ENCODE peak calls at places on chromosomes 12 and 14, in four cellular contexts. One of them, this sample, is unnamed.
A peak's percentile ranks its signal among the peaks of the same experiment; 100 is the strongest.

GRCh38 chr12:9948606-9949286 is 16.6 kb upstream of the CLEC2A start:
- DNase-seq in K562: no peak
- DNase-seq in HepG2: no peak
- DNase-seq in A549: no peak
- DNase-seq in this sample: no peak

GRCh38 chr12:120194534-120195395 is at the start of gene GCN1:
- DNase-seq in A549: peak; percentile 76
- DNase-seq in HepG2: peak; percentile 78
- DNase-seq in K562: peak; percentile 86
- DNase-seq in this sample: peak; percentile 74

GRCh38 chr14:81656811-81657210 is 123.2 kb upstream of the SEL1L start:
- DNase-seq in K562: no peak
- DNase-seq in HepG2: no peak
- DNase-seq in A549: no peak
- DNase-seq in this sample: no peak

GRCh38 chr12:110689601-110690430 is 901 bp upstream of the HVCN1 start:
- DNase-seq in HepG2: no peak
- DNase-seq in K562: peak; percentile 54
- DNase-seq in A549: no peak
- DNase-seq in this sample: no peak

GRCh38 chr12:15883536-15883935 is 1.3 kb downstream of the STRAP start:
- DNase-seq in K562: no peak
- DNase-seq in A549: no peak
- DNase-seq in HepG2: no peak
- DNase-seq in this sample: no peak

GRCh38 chr14:100529561-100530031 is 57.6 kb downstream of the BEGAIN start:
- DNase-seq in HepG2: no peak
- DNase-seq in A549: no peak
- DNase-seq in K562: peak; percentile 0
- DNase-seq in this sample: peak; percentile 11

GRCh38 chr12:125861299-125862281 is 796.4 kb downstream of the AACS start:
- DNase-seq in K562: peak; percentile 17
- DNase-seq in A549: no peak
- DNase-seq in HepG2: no peak
- DNase-seq in this sample: no peak

GRCh38 chr12:15590180-15590826 is 198.9 kb downstream of the EPS8 start:
- DNase-seq in HepG2: peak; percentile 70
- DNase-seq in K562: peak; percentile 48
- DNase-seq in A549: peak; percentile 78
- DNase-seq in this sample: peak; percentile 16

GRCh38 chr12:112408621-112409020 is 784 bp downstream of the RPL6 start:
- DNase-seq in HepG2: no peak
- DNase-seq in A549: no peak
- DNase-seq in K562: peak; percentile 34
- DNase-seq in this sample: no peak

GRCh38 chr14:52283099-52283498 is 15.6 kb downstream of the PTGDR start:
- DNase-seq in HepG2: no peak
- DNase-seq in K562: no peak
- DNase-seq in A549: no peak
- DNase-seq in this sample: no peak

GRCh38 chr14:103292426-103293374 is 41.3 kb upstream of the EIF5 start:
- DNase-seq in HepG2: peak; percentile 44
- DNase-seq in K562: peak; percentile 70
- DNase-seq in A549: peak; percentile 79
- DNase-seq in this sample: peak; percentile 85

GRCh38 chr12:14239935-14240872 is 125.3 kb upstream of the ATF7IP start:
- DNase-seq in A549: no peak
- DNase-seq in HepG2: no peak
- DNase-seq in K562: no peak
- DNase-seq in this sample: peak; percentile 42

GRCh38 chr14:61188936-61189808 is 92.0 kb downstream of the TMEM30B start:
- DNase-seq in K562: peak; percentile 49
- DNase-seq in HepG2: peak; percentile 48
- DNase-seq in A549: peak; percentile 87
- DNase-seq in this sample: peak; percentile 86

GRCh38 chr12:67449591-67450052 is 180.5 kb downstream of the CAND1 start:
- DNase-seq in A549: no peak
- DNase-seq in HepG2: no peak
- DNase-seq in K562: no peak
- DNase-seq in this sample: no peak

GRCh38 chr12:110467847-110468211 is 228 bp downstream of the GPN3 start:
- DNase-seq in HepG2: no peak
- DNase-seq in K562: no peak
- DNase-seq in A549: no peak
- DNase-seq in this sample: no peak

GRCh38 chr12:27732281-27732680 is 21.6 kb downstream of the MRPS35 start:
- DNase-seq in A549: peak; percentile 18
- DNase-seq in HepG2: peak; percentile 39
- DNase-seq in K562: no peak
- DNase-seq in this sample: peak; percentile 34

GRCh38 chr12:31865023-31865422 is 94.2 kb upstream of the RESF1 start:
- DNase-seq in K562: no peak
- DNase-seq in A549: no peak
- DNase-seq in HepG2: no peak
- DNase-seq in this sample: no peak

GRCh38 chr12:92300781-92301180 is 155.1 kb upstream of the BTG1 start:
- DNase-seq in A549: no peak
- DNase-seq in HepG2: no peak
- DNase-seq in K562: no peak
- DNase-seq in this sample: no peak

GRCh38 chr12:57545809-57546437 is 1.1 kb downstream of the DCTN2 start:
- DNase-seq in HepG2: peak; percentile 40
- DNase-seq in K562: peak; percentile 51
- DNase-seq in A549: no peak
- DNase-seq in this sample: no peak

GRCh38 chr12:77102691-77103090 is 37.3 kb upstream of the E2F7 start:
- DNase-seq in K562: no peak
- DNase-seq in HepG2: no peak
- DNase-seq in A549: no peak
- DNase-seq in this sample: no peak

GRCh38 chr12:97985834-97986233 is 523.2 kb downstream of the RMST start:
- DNase-seq in A549: no peak
- DNase-seq in HepG2: no peak
- DNase-seq in K562: no peak
- DNase-seq in this sample: no peak

GRCh38 chr14:86091811-86092210 is 561.9 kb downstream of the FLRT2 start:
- DNase-seq in K562: no peak
- DNase-seq in HepG2: no peak
- DNase-seq in A549: no peak
- DNase-seq in this sample: no peak

GRCh38 chr12:109797905-109798669 is 35.1 kb downstream of the TRPV4 start:
- DNase-seq in A549: no peak
- DNase-seq in HepG2: no peak
- DNase-seq in K562: no peak
- DNase-seq in this sample: peak; percentile 66

GRCh38 chr12:80313184-80313583 is 130.9 kb upstream of the PTPRQ start:
- DNase-seq in A549: no peak
- DNase-seq in K562: no peak
- DNase-seq in HepG2: no peak
- DNase-seq in this sample: no peak
- TF ChIP-seq CTCF in A549: peak; percentile 49
- TF ChIP-seq CTCF in K562: no peak
- TF ChIP-seq CTCF in HepG2: no peak
- TF ChIP-seq CTCF in this sample: no peak

GRCh38 chr12:64931981-64932380 is 107.5 kb downstream of the TBC1D30 start:
- DNase-seq in HepG2: no peak
- DNase-seq in K562: no peak
- DNase-seq in A549: no peak
- DNase-seq in this sample: no peak
- TF ChIP-seq HMGXB4 in HepG2: no peak
- TF ChIP-seq HMGXB4 in K562: no peak
- TF ChIP-seq HMGXB4 in A549: no peak
- TF ChIP-seq HMGXB4 in this sample: no peak

DNA sequence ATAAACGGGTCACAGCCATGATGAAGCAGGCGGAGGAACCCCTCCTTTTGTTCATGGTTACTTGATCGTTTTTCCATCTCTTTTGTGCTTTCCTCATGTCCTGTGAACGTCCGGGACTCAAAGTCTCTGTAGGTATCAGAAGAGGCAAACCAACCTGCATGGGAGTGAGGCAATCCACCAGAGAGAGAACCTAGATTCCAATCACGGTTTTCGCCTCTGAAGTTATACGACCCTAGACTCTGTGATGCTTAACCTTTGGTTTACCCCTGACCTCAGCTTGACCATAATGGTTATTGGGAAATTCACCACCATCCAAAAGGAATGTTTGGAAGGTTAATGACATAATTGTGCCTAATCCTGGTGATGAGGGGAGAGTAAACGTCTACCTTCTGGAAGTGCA is 186.8 kb upstream of the PRICKLE1 start:
- DNase-seq in K562: no peak
- DNase-seq in HepG2: no peak
- DNase-seq in A549: no peak
- DNase-seq in this sample: no peak
- TF ChIP-seq ESRRA in K562: no peak
- TF ChIP-seq ESRRA in HepG2: no peak
- TF ChIP-seq ESRRA in A549: no peak
- TF ChIP-seq ESRRA in this sample: no peak

DNA sequence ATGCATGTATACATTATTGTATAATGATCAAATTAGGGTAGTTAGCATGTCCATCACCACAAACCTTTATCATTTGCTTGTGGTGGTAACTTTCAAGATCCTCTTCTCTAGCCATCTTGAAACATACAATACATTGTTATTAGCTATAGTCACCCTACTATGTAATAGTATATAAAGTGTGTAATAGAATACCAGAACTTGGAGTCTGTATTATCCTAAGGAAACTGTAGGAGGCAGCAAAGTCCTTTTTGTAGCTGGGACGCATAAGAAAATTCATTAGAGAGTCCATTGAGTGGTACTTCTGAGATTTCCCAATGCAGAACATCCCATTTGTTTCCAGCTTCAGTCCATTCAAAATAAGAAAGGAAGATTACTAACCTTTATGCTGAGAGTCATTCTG is 325.9 kb upstream of the LRFN5 start:
- DNase-seq in A549: no peak
- DNase-seq in K562: no peak
- DNase-seq in HepG2: no peak
- DNase-seq in this sample: no peak
- TF ChIP-seq CTCF in A549: no peak
- TF ChIP-seq CTCF in K562: no peak
- TF ChIP-seq CTCF in HepG2: peak; percentile 7
- TF ChIP-seq CTCF in this sample: no peak

DNA sequence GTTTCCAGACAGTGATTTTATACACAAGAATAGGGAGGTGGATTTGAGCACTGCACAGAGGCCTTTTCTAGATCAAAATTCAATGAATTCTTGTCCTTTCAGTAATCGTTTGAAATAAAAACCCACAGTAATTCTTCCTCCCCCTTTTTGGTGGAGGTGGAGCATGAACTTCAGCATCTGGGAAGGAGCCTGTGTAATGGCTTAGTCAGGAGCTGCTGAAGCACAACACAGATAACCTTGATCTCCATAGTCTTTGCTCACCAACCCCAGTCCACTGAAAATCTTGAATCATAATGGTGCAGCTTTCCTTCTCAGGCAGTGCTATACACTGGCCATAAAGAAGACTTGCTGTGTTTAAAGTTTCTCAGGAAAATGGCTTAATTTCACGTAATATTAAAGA is 6.4 kb upstream of the TBPL2 start:
- DNase-seq in K562: no peak
- DNase-seq in HepG2: no peak
- DNase-seq in A549: no peak
- DNase-seq in this sample: no peak
- TF ChIP-seq HMGXB4 in K562: no peak
- TF ChIP-seq HMGXB4 in HepG2: no peak
- TF ChIP-seq HMGXB4 in A549: no peak
- TF ChIP-seq HMGXB4 in this sample: no peak

GRCh38 chr12:54197037-54197909 is 8.5 kb upstream of the SMUG1 start:
- DNase-seq in K562: no peak
- DNase-seq in HepG2: no peak
- DNase-seq in A549: no peak
- DNase-seq in this sample: peak; percentile 31
- TF ChIP-seq ESRRA in K562: no peak
- TF ChIP-seq ESRRA in HepG2: no peak
- TF ChIP-seq ESRRA in A549: no peak
- TF ChIP-seq ESRRA in this sample: no peak

DNA sequence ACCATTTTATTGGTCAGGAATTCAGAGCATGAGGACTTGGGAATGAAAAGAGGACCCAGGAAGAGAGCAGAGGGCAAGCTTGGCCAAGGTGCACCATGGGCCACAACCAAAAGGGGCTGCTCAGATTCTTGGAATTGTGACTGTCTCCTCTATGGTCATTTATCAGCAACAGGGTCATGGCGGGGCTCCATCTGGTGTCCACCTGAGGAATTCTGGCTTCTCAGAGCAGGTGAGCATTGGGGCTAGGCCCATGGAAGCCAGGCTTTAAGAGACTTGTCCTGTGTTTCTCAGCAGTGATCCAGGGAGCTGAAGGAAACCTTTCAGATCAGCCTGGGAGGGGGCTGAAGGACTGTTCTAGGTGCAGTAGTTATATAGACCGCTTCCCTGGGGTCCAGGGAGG is 2.6 kb upstream of the RIN3 start:
- DNase-seq in K562: peak; percentile 12
- DNase-seq in A549: no peak
- DNase-seq in HepG2: peak; percentile 48
- DNase-seq in this sample: peak; percentile 58
- TF ChIP-seq CTCF in K562: peak; percentile 22
- TF ChIP-seq CTCF in A549: no peak
- TF ChIP-seq CTCF in HepG2: peak; percentile 81
- TF ChIP-seq CTCF in this sample: no peak

GRCh38 chr12:117850048-117850447 is 118.7 kb downstream of the KSR2 start:
- DNase-seq in A549: peak; percentile 80
- DNase-seq in HepG2: peak; percentile 63
- DNase-seq in K562: peak; percentile 64
- DNase-seq in this sample: peak; percentile 45
- TF ChIP-seq HMGXB4 in A549: no peak
- TF ChIP-seq HMGXB4 in HepG2: no peak
- TF ChIP-seq HMGXB4 in K562: no peak
- TF ChIP-seq HMGXB4 in this sample: no peak

This sample was measured in WTC11.